ENCODE peak calls at places on chromosomes 2 and 18, in seven cellular contexts. Q is IMR-90, L is HFF-Myc, U is Peyer's patch, G is astrocyte of the spinal cord, T is GM12865, W is PC-9. E is an unnamed sample.

GRCh38 chr18:78636260-78636659 is 343.4 kb upstream of the SALL3 start:
- DNase-seq in Q (no peak), L (no peak), U (no peak), G (no peak), T (no peak), W (no peak), E (no peak)

GRCh38 chr2:128714285-128714684 is 395.6 kb upstream of the HS6ST1 start:
- DNase-seq in Q (no peak), L (no peak), U (no peak), G (no peak), T (no peak), W (no peak), E (no peak)

GRCh38 chr18:62739911-62740310 is 24.6 kb downstream of the PHLPP1 start:
- DNase-seq in Q (no peak), L (no peak), U (no peak), G (no peak), T (no peak), W (no peak), E (no peak)

GRCh38 chr2:168241208-168241607 is 6.2 kb downstream of the STK39 start:
- DNase-seq in Q (no peak), L (no peak), U (no peak), G (no peak), T (no peak), W (no peak), E (no peak)

GRCh38 chr2:142694282-142694681 is 183.2 kb upstream of the KYNU start:
- DNase-seq in Q (no peak), L (no peak), U (no peak), G (no peak), T (no peak), W (no peak), E (no peak)

GRCh38 chr2:101467306-101467705 is 7.6 kb downstream of the RFX8 start:
- DNase-seq in Q (peak), L (no peak), U (no peak), G (peak), T (no peak), W (no peak), E (no peak)

GRCh38 chr18:12882416-12882815 is 1.6 kb downstream of the PTPN2 start:
- DNase-seq in Q (peak), L (no peak), U (no peak), G (peak), T (no peak), W (no peak), E (no peak)

GRCh38 chr18:55465313-55465712 is 122.7 kb downstream of the TCF4 start:
- DNase-seq in Q (no peak), L (no peak), U (no peak), G (no peak), T (peak), W (no peak), E (no peak)

GRCh38 chr18:7758764-7759163 is 191.6 kb downstream of the PTPRM start:
- DNase-seq in Q (no peak), L (no peak), U (no peak), G (no peak), T (no peak), W (no peak), E (no peak)

GRCh38 chr2:159051133-159051532 is 82.7 kb downstream of the TANC1 start:
- DNase-seq in Q (no peak), L (no peak), U (no peak), G (no peak), T (no peak), W (no peak), E (no peak)

GRCh38 chr18:46213295-46213694 is 109.1 kb downstream of the HAUS1 start:
- DNase-seq in Q (no peak), L (no peak), U (no peak), G (no peak), T (peak), W (no peak), E (no peak)
- TF ChIP-seq CTCF in Q (peak), L (no peak), U (peak), G (peak), T (peak), W (peak), E (no peak)

GRCh38 chr2:157887946-157888345 is 11.8 kb upstream of the ACVR1 start:
- DNase-seq in Q (no peak), L (no peak), U (no peak), G (no peak), T (no peak), W (no peak), E (no peak)

GRCh38 chr2:157891630-157892016 is 15.5 kb upstream of the ACVR1 start:
- DNase-seq in Q (no peak), L (no peak), U (no peak), G (no peak), T (no peak), W (no peak), E (no peak)

GRCh38 chr2:157893611-157894010 is 17.5 kb upstream of the ACVR1 start:
- DNase-seq in Q (no peak), L (no peak), U (no peak), G (no peak), T (no peak), W (no peak), E (no peak)

GRCh38 chr2:157894694-157895450 is 18.7 kb upstream of the ACVR1 start:
- DNase-seq in Q (peak), L (peak), U (no peak), G (peak), T (no peak), W (no peak), E (no peak)

GRCh38 chr2:157890960-157891629 is 15.0 kb upstream of the ACVR1 start:
- DNase-seq in Q (no peak), L (no peak), U (no peak), G (no peak), T (no peak), W (no peak), E (no peak)
- H3K4me3 ChIP-seq in Q (no peak), L (no peak), U (no peak), G (no peak), T (no peak), W (no peak), E (no peak)

DNA sequence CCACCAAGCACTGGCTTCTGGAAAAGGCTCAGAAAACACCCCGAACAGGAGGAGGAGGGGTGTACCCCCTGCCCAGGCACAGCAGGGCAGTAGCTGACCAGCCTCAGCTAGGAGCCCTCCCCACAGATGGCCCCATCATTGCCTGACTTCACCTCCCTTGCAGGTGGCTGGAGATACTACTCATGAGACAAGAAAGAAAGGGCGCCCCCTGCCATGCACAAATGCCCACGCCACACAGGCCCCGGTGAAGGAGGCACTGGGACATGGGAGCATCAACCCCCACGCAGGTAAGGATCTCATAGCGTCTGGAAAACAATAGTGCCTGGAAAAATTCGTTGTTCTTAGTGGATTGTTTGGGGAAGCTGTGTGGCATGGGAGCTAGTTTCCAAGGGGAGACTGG is 240.6 kb downstream of the TFCP2L1 start:
- DNase-seq in Q (no peak), L (no peak), U (no peak), G (no peak), T (no peak), W (no peak), E (no peak)
- TF ChIP-seq CTCF in Q (no peak), L (peak), U (no peak), G (no peak), T (no peak), W (peak), E (no peak)

DNA sequence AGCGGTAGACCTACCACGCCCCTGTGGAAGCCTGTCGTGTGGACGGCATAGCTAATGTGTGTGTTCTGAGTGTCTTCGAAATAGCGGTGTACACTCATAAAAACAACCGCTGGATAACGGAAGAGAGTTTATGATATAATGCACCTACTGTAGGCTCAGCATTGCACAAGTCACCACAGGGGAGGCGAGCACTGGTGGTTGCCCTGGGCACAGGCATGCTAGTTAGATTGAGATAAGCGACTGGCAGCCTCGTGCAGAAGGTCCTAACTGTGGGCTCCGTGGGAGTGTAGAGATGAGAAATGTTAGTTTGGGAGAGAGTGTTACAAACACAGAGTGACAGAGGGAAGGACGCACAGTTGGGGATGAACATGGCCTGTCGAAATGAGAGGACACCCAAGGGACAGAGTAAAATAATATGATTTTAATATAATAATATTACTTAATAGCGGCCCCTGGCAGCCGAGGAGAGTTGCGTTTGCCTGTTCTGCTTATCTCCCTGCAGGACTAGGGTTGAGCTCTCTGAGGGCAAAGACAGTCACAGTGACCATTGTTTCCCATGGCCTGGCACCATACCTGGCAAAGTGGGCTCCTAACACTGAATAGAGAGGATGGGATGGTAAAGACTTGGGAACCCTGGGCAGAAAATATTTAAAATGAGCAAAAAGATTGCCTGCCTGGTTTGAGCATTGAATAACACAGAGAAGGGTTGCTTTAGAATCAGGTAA is 204.2 kb downstream of the GBX2 start:
- DNase-seq in Q (no peak), L (no peak), U (no peak), G (no peak), T (no peak), W (peak), E (no peak)
- H3K4me3 ChIP-seq in Q (no peak), L (no peak), U (no peak), G (no peak), T (no peak), W (no peak), E (no peak)

GRCh38 chr2:182666674-182667320 is 49.3 kb upstream of the DNAJC10 start:
- DNase-seq in Q (peak), L (no peak), U (no peak), G (peak), T (peak), W (no peak), E (no peak)
- TF ChIP-seq CTCF in Q (peak), L (peak), U (peak), G (peak), T (peak), W (peak), E (peak)

GRCh38 chr2:203649176-203649814 is 57.1 kb upstream of the CD28 start:
- DNase-seq in Q (no peak), L (no peak), U (no peak), G (no peak), T (no peak), W (no peak), E (no peak)
- H3K4me3 ChIP-seq in Q (no peak), L (no peak), U (no peak), G (no peak), T (no peak), W (no peak), E (no peak)

DNA sequence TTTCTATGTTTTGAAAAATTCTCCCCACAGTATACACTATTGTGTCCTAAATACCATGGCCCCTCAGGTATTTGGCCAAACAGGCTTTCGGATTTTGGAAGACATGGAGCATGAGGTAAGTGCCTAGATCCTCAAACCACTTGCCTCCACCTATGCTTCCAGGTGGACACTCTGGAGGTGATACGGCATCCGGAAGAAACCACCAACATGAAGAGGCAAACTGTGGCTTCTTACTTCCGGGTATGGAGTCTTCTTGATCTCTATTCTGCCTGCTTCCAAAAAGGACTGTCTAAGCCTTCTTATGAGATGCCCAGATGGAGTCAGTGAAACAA is 252.0 kb upstream of the SP5 start:
- DNase-seq in Q (no peak), L (no peak), U (no peak), G (no peak), T (no peak), W (no peak), E (no peak)
- TF ChIP-seq CTCF in Q (no peak), L (no peak), U (no peak), G (no peak), T (no peak), W (no peak), E (no peak)

GRCh38 chr2:11743846-11744553 is 2.4 kb upstream of the LPIN1 start:
- DNase-seq in Q (peak), L (peak), U (peak), G (peak), T (peak), W (peak), E (peak)
- H3K4me3 ChIP-seq in Q (peak), L (peak), U (no peak), G (peak), T (no peak), W (peak), E (peak)

GRCh38 chr2:137947714-137948336 is 16.4 kb upstream of the HNMT start:
- DNase-seq in Q (peak), L (no peak), U (peak), G (peak), T (peak), W (peak), E (no peak)
- TF ChIP-seq CTCF in Q (peak), L (peak), U (peak), G (peak), T (peak), W (peak), E (peak)

E was measured in AG04449.